ENCODE peak calls at places on chromosomes 1 and 21, in six cellular contexts. S is astrocyte of the spinal cord, F is fibroblast of pulmonary artery, D is pancreas, N is foreskin fibroblast, V is colonic mucosa. X is an unnamed sample.

GRCh38 chr1:204630460-204630905 is 55.1 kb downstream of the LRRN2 start:
- DNase-seq in V (no peak), S (no peak), F (no peak), N (no peak), D (no peak), X (no peak)

GRCh38 chr1:218463194-218464156 is 118.3 kb downstream of the TGFB2 start:
- DNase-seq in F (peak), N (peak), V (peak), S (peak), D (peak), X (peak)

GRCh38 chr1:182674346-182675246 is 9.8 kb downstream of the RGS8 start:
- DNase-seq in F (peak), D (no peak), S (peak), V (no peak), N (no peak), X (no peak)

GRCh38 chr21:32347887-32348450 is 44.8 kb downstream of the URB1 start:
- DNase-seq in F (no peak), D (no peak), N (no peak), S (no peak), V (peak), X (no peak)

GRCh38 chr1:88763649-88764406 is 79.8 kb downstream of the PKN2 start:
- DNase-seq in S (peak), V (no peak), N (peak), F (peak), D (no peak), X (peak)

GRCh38 chr1:70910013-70910412 is 137.6 kb downstream of the PTGER3 start:
- DNase-seq in V (no peak), N (no peak), D (no peak), F (no peak), S (no peak), X (no peak)

GRCh38 chr1:1858382-1859086 is 32.4 kb downstream of the GNB1 start:
- DNase-seq in F (peak), N (peak), V (peak), S (peak), D (peak), X (peak)

GRCh38 chr1:31783846-31784245 is 19.7 kb upstream of the ADGRB2 start:
- DNase-seq in D (peak), F (no peak), V (no peak), S (no peak), N (no peak), X (no peak)

GRCh38 chr1:180548686-180549326 is 10.0 kb upstream of the OVAAL start:
- DNase-seq in N (no peak), S (no peak), F (no peak), V (no peak), D (no peak), X (no peak)

GRCh38 chr21:46064870-46065214 is 33.1 kb upstream of the COL6A2 start:
- DNase-seq in V (no peak), S (no peak), D (no peak), F (no peak), N (no peak), X (no peak)

GRCh38 chr1:33319949-33320618 is 814 bp downstream of the A3GALT2 start:
- DNase-seq in V (no peak), S (no peak), N (no peak), F (no peak), D (no peak), X (no peak)

GRCh38 chr1:203268901-203269653 is 36.2 kb upstream of the BTG2 start:
- DNase-seq in S (peak), D (no peak), F (peak), N (peak), V (peak), X (peak)

GRCh38 chr1:205791568-205792180 is 16.4 kb upstream of the RAB29 start:
- DNase-seq in F (peak), N (peak), S (no peak), D (peak), V (peak), X (peak)

GRCh38 chr1:2271134-2271785 is 43.1 kb downstream of the SKI start:
- DNase-seq in N (no peak), F (no peak), S (no peak), V (no peak), D (peak), X (no peak)

GRCh38 chr1:2979191-2980072 is 41.8 kb upstream of the ACTRT2 start:
- DNase-seq in V (no peak), S (no peak), D (no peak), N (no peak), F (no peak), X (no peak)

GRCh38 chr1:65994223-65994622 is 201.5 kb downstream of the PDE4B start:
- DNase-seq in S (no peak), F (no peak), V (no peak), D (no peak), N (no peak), X (no peak)

GRCh38 chr1:7474143-7474490 is 297.0 kb upstream of the VAMP3 start:
- DNase-seq in F (no peak), V (no peak), N (no peak), D (no peak), S (no peak), X (no peak)

GRCh38 chr1:7473223-7474142 is 297.6 kb upstream of the VAMP3 start:
- DNase-seq in V (no peak), N (no peak), F (no peak), S (no peak), D (no peak), X (no peak)

GRCh38 chr1:7475691-7476090 is 295.4 kb upstream of the VAMP3 start:
- DNase-seq in V (no peak), S (no peak), F (no peak), D (no peak), N (no peak), X (no peak)

GRCh38 chr1:7476402-7476801 is 294.7 kb upstream of the VAMP3 start:
- DNase-seq in S (no peak), D (no peak), F (no peak), V (no peak), N (no peak), X (no peak)

GRCh38 chr1:7474786-7475502 is 296.2 kb upstream of the VAMP3 start:
- DNase-seq in N (no peak), V (no peak), D (no peak), F (no peak), S (no peak), X (no peak)
- TF ChIP-seq CTCF in N (no peak), V (no peak), D (no peak), F (no peak), S (peak), X (peak)

GRCh38 chr1:111030590-111030989 is 66.9 kb upstream of the LRIF1 start:
- DNase-seq in F (peak), D (no peak), S (peak), N (peak), V (peak), X (peak)

DNA sequence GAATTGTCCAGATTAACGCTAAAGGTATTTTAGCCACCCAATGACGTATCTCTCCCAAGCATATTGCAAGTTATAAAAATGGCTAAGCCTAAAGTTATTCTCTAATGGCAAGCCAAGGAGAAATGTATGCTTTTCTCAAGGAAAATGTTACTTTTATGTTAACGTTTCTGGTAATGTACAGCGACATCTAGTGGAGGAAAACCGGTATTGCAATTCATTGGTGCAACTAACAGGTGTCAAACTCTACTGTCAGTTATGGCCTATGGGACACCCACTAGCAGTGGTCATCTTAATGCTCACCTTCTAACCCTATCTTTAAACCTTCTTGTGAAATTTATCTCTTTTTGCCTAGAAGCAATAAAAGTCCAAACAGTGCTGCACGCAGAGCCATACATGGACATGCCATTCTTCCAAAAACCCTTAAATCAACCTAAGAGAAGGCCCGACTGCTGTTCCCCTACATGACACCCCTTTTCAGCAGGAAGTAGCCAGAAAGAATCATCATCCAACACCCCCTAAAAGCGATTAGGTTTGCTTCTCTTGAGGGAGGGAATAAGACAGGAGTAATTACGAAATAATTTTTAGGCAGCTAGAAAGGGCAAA is 68.7 kb upstream of the LRIF1 start:
- DNase-seq in V (peak), N (no peak), S (peak), F (peak), D (no peak), X (peak)
- H3K4me3 ChIP-seq in V (no peak), N (no peak), S (no peak), F (no peak), D (no peak), X (no peak)

DNA sequence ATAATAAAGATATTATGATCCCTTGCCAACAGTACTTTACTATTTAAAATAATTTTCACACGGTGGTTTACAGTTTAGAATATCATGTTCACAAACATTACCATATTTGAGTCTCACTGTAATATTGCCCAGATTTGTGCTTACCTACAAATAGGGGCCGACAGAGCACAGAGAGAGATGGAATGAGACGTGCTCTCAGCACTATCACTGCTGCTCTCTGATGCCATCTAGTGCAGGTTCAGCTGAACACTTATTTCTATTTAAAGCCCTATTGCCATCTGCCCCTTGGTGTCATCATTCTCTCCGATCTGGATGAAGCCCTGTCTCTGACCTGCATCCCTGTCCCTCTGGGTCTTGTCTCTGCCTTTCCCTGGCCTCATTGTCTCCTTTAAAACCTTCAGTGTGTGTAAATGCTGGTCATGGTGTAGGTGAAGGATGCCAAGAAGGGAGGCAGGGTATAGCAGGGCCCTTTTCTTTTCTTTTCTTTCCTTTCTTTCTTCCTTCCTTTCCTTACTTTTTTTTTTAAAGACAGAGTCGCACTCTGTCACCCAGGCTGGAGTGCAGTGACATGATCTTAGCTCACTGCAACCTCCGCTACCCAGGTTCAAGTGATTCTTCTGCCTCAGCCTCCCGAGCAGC is 6.9 kb upstream of the GPATCH4 start:
- DNase-seq in V (peak), N (peak), S (peak), D (no peak), F (peak), X (peak)
- TF ChIP-seq CTCF in V (peak), N (peak), S (peak), D (peak), F (peak), X (peak)

DNA sequence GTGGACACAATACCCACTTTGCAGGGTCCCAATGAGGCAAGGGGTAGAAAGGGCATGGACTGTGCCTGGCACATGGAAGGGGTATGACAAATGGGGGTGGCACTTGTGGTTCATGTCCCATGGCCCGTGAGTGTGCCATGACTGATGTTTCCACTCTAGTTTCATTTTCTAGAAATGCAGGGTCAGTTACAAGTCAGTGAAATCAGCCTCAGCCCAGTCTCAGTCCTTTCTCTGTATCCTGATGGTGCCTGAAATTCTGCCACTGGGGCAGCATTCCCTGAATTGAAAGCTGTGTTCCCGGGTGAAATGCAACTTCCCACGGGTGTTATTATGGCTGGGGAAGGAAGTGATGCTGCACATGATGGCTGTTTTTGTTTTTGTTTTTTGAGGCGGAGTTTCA is 110.8 kb upstream of the ZBTB40 start:
- DNase-seq in D (no peak), F (no peak), V (no peak), N (no peak), S (no peak), X (no peak)
- H3K4me3 ChIP-seq in D (no peak), F (no peak), V (no peak), N (no peak), S (no peak), X (no peak)

X was measured in epithelial cell of esophagus.